ENCODE peak calls at places on chromosome 13, in eight cellular contexts. E, Q, C, N, K, P, U and G are unnamed samples.

GRCh38 chr13:105804561-105805190 is 730.8 kb downstream of the EFNB2 start:
- DNase-seq in E (peak), Q (no peak), C (peak), N (no peak), K (peak), P (no peak), U (no peak), G (no peak)

GRCh38 chr13:104442541-104442940 is 1376.3 kb upstream of the SLC10A2 start:
- DNase-seq in E (no peak), Q (no peak), C (no peak), N (no peak), K (no peak), P (no peak), U (no peak), G (no peak)

GRCh38 chr13:35917252-35917941 is 213.8 kb downstream of the DCLK1 start:
- DNase-seq in E (no peak), Q (no peak), C (peak), N (no peak), K (no peak), P (no peak), U (no peak), G (peak)

GRCh38 chr13:78862460-78862859 is 203.5 kb upstream of the OBI1 start:
- DNase-seq in E (no peak), Q (no peak), C (no peak), N (no peak), K (no peak), P (no peak), U (no peak), G (no peak)

GRCh38 chr13:36608474-36608873 is 65.3 kb upstream of the SERTM1 start:
- DNase-seq in E (no peak), Q (no peak), C (no peak), N (no peak), K (no peak), P (no peak), U (no peak), G (no peak)

GRCh38 chr13:92963029-92963428 is 263.6 kb upstream of the GPC6 start:
- DNase-seq in E (no peak), Q (no peak), C (no peak), N (no peak), K (no peak), P (no peak), U (no peak), G (no peak)

GRCh38 chr13:32849369-32849768 is 166.9 kb upstream of the KL start:
- DNase-seq in E (no peak), Q (no peak), C (no peak), N (no peak), K (no peak), P (no peak), U (no peak), G (no peak)

GRCh38 chr13:105616313-105617075 is 919.0 kb downstream of the EFNB2 start:
- DNase-seq in E (no peak), Q (no peak), C (peak), N (no peak), K (no peak), P (no peak), U (no peak), G (peak)

GRCh38 chr13:32309812-32310706 is 5.1 kb downstream of the ZAR1L start:
- DNase-seq in E (peak), Q (peak), C (peak), N (peak), K (peak), P (peak), U (peak), G (peak)

GRCh38 chr13:57470491-57470890 is 161.1 kb upstream of the PCDH17 start:
- DNase-seq in E (no peak), Q (no peak), C (no peak), N (no peak), K (no peak), P (no peak), U (no peak), G (no peak)

GRCh38 chr13:32938907-32939306 is 77.3 kb upstream of the KL start:
- DNase-seq in E (no peak), Q (no peak), C (peak), N (no peak), K (peak), P (no peak), U (no peak), G (no peak)

GRCh38 chr13:21458457-21458815 is 667 bp downstream of the ZDHHC20 start:
- DNase-seq in E (peak), Q (peak), C (peak), N (peak), K (no peak), P (peak), U (peak), G (no peak)

GRCh38 chr13:76164290-76164689 is 528.2 kb downstream of the LMO7 start:
- DNase-seq in E (no peak), Q (no peak), C (peak), N (no peak), K (no peak), P (no peak), U (no peak), G (no peak)

GRCh38 chr13:26964278-26965057 is 203.9 kb upstream of the GPR12 start:
- DNase-seq in E (no peak), Q (no peak), C (peak), N (peak), K (peak), P (no peak), U (peak), G (no peak)

GRCh38 chr13:98519976-98520375 is 56.9 kb downstream of the STK24 start:
- DNase-seq in E (no peak), Q (no peak), C (no peak), N (no peak), K (no peak), P (no peak), U (no peak), G (no peak)

GRCh38 chr13:95530178-95530577 is 22.3 kb upstream of the CLDN10 start:
- DNase-seq in E (peak), Q (no peak), C (peak), N (peak), K (peak), P (no peak), U (peak), G (peak)

GRCh38 chr13:110812111-110812868 is 98.8 kb downstream of the ING1 start:
- DNase-seq in E (no peak), Q (no peak), C (no peak), N (no peak), K (no peak), P (no peak), U (no peak), G (peak)

GRCh38 chr13:91369432-91369831 is 21.9 kb downstream of the MIR17HG start:
- DNase-seq in E (no peak), Q (no peak), C (peak), N (no peak), K (peak), P (no peak), U (no peak), G (no peak)

GRCh38 chr13:30978981-30979956 is 46.8 kb downstream of the TEX26 start:
- DNase-seq in E (no peak), Q (peak), C (no peak), N (no peak), K (no peak), P (peak), U (peak), G (no peak)

GRCh38 chr13:48304132-48304876 is 753 bp downstream of the RB1 start:
- DNase-seq in E (peak), Q (peak), C (peak), N (peak), K (peak), P (peak), U (peak), G (peak)

GRCh38 chr13:79679334-79679733 is 198.4 kb downstream of the NDFIP2 start:
- DNase-seq in E (peak), Q (peak), C (peak), N (peak), K (peak), P (peak), U (peak), G (peak)

GRCh38 chr13:40813662-40814454 is 24.4 kb downstream of the SLC25A15 start:
- DNase-seq in E (peak), Q (peak), C (peak), N (no peak), K (peak), P (no peak), U (peak), G (no peak)

GRCh38 chr13:27135023-27135422 is 36.6 kb downstream of the USP12 start:
- DNase-seq in E (no peak), Q (no peak), C (no peak), N (no peak), K (no peak), P (no peak), U (no peak), G (no peak)

GRCh38 chr13:80458546-80458945 is 117.6 kb upstream of the SPRY2 start:
- DNase-seq in E (peak), Q (no peak), C (no peak), N (no peak), K (peak), P (no peak), U (no peak), G (peak)

GRCh38 chr13:42997381-42997780 is 5.3 kb upstream of the EPSTI1 start:
- DNase-seq in E (no peak), Q (no peak), C (peak), N (no peak), K (peak), P (no peak), U (no peak), G (no peak)

GRCh38 chr13:51846756-51847155 is 1.8 kb upstream of the TMEM272 start:
- DNase-seq in E (peak), Q (no peak), C (no peak), N (no peak), K (no peak), P (no peak), U (no peak), G (no peak)

GRCh38 chr13:20814224-20814910 is 40.6 kb upstream of the EEF1AKMT1 start:
- DNase-seq in E (peak), Q (no peak), C (peak), N (peak), K (peak), P (no peak), U (no peak), G (peak)

GRCh38 chr13:27043013-27043412 is 128.6 kb downstream of the USP12 start:
- DNase-seq in E (peak), Q (no peak), C (peak), N (peak), K (peak), P (no peak), U (peak), G (peak)

GRCh38 chr13:31631071-31631470 is 108.3 kb upstream of the RXFP2 start:
- DNase-seq in E (no peak), Q (no peak), C (peak), N (no peak), K (no peak), P (no peak), U (no peak), G (peak)

GRCh38 chr13:43232866-43233265 is 209.5 kb downstream of the DNAJC15 start:
- DNase-seq in E (no peak), Q (no peak), C (peak), N (no peak), K (peak), P (no peak), U (no peak), G (peak)

GRCh38 chr13:18714889-18715288 is 466.7 kb downstream of the TUBA3C start:
- DNase-seq in E (no peak), Q (no peak), C (no peak), N (no peak), K (no peak), P (no peak), U (no peak), G (no peak)

GRCh38 chr13:27559714-27560113 is 60.6 kb downstream of the LNX2 start:
- DNase-seq in E (peak), Q (peak), C (no peak), N (no peak), K (no peak), P (no peak), U (no peak), G (no peak)

GRCh38 chr13:39892731-39893293 is 237.3 kb downstream of the COG6 start:
- DNase-seq in E (no peak), Q (no peak), C (no peak), N (no peak), K (no peak), P (no peak), U (no peak), G (peak)

GRCh38 chr13:39148513-39148961 is 110.3 kb downstream of the NHLRC3 start:
- DNase-seq in E (peak), Q (no peak), C (peak), N (no peak), K (peak), P (no peak), U (no peak), G (peak)

GRCh38 chr13:104773775-104774174 is 1707.6 kb upstream of the SLC10A2 start:
- DNase-seq in E (peak), Q (peak), C (peak), N (peak), K (peak), P (no peak), U (peak), G (peak)

GRCh38 chr13:98443329-98443728 is 133.6 kb downstream of the STK24 start:
- DNase-seq in E (peak), Q (no peak), C (peak), N (no peak), K (peak), P (no peak), U (no peak), G (peak)

GRCh38 chr13:59247166-59247565 is 916.6 kb downstream of the DIAPH3 start:
- DNase-seq in E (no peak), Q (no peak), C (no peak), N (no peak), K (no peak), P (no peak), U (no peak), G (no peak)

GRCh38 chr13:74187564-74187963 is 53.4 kb upstream of the KLF12 start:
- DNase-seq in E (peak), Q (no peak), C (peak), N (no peak), K (peak), P (no peak), U (no peak), G (peak)

GRCh38 chr13:59494560-59494970 is 669.2 kb downstream of the DIAPH3 start:
- DNase-seq in E (no peak), Q (no peak), C (peak), N (no peak), K (peak), P (no peak), U (no peak), G (peak)

GRCh38 chr13:113183450-113184129 is 24.9 kb downstream of the PCID2 start:
- DNase-seq in E (no peak), Q (no peak), C (no peak), N (no peak), K (peak), P (no peak), U (no peak), G (peak)